ENCODE peak calls at places on chromosomes 13 and 19, in four cellular contexts. P is foreskin fibroblast, A is suprapubic skin, E is lower leg skin. M is an unnamed sample.

GRCh38 chr19:17090501-17091074 is 15.0 kb downstream of the MYO9B start:
- DNase-seq in P (no peak), A (no peak), E (peak), M (no peak)

GRCh38 chr19:34259367-34259865 is 5.1 kb downstream of the GARRE1 start:
- DNase-seq in P (no peak), A (no peak), E (no peak), M (peak)

GRCh38 chr19:480016-480855 is 16.1 kb upstream of the MADCAM1 start:
- DNase-seq in P (peak), A (no peak), E (peak), M (peak)

GRCh38 chr13:19153782-19154450 is 27.7 kb downstream of the TUBA3C start:
- DNase-seq in P (no peak), A (no peak), E (no peak), M (no peak)

GRCh38 chr19:14006085-14006765 is at the start of gene RFX1:
- DNase-seq in P (peak), A (peak), E (peak), M (peak)

GRCh38 chr13:111657013-111657412 is 336.6 kb downstream of the TEX29 start:
- DNase-seq in P (no peak), A (no peak), E (peak), M (no peak)

GRCh38 chr19:36489920-36490415 is 607 bp upstream of the ZNF566 start:
- DNase-seq in P (peak), A (peak), E (peak), M (no peak)

GRCh38 chr19:58386166-58386575 is 898 bp upstream of the RPS5 start:
- DNase-seq in P (no peak), A (no peak), E (peak), M (no peak)

GRCh38 chr13:57595775-57596174 is 35.8 kb upstream of the PCDH17 start:
- DNase-seq in P (no peak), A (no peak), E (no peak), M (no peak)

GRCh38 chr13:113145911-113146598 is 12.4 kb upstream of the PROZ start:
- DNase-seq in P (no peak), A (no peak), E (peak), M (no peak)

GRCh38 chr13:51848674-51849073 is 3.7 kb upstream of the TMEM272 start:
- DNase-seq in P (peak), A (no peak), E (no peak), M (peak)

GRCh38 chr13:112756967-112757758 is 67.3 kb downstream of the ATP11A start:
- DNase-seq in P (no peak), A (no peak), E (no peak), M (peak)

GRCh38 chr13:46142692-46143238 is 37.9 kb upstream of the CPB2 start:
- DNase-seq in P (no peak), A (no peak), E (no peak), M (no peak)

GRCh38 chr13:72745260-72745659 is 17.5 kb downstream of the BORA start:
- DNase-seq in P (no peak), A (no peak), E (no peak), M (peak)

GRCh38 chr13:32316476-32316875 is 1.2 kb downstream of the BRCA2 start:
- DNase-seq in P (no peak), A (no peak), E (no peak), M (no peak)

GRCh38 chr13:23979361-23980159 is 82.3 kb upstream of the C1QTNF9B start:
- DNase-seq in P (peak), A (peak), E (peak), M (peak)

GRCh38 chr19:48770223-48770622 is 14.9 kb downstream of the FGF21 start:
- DNase-seq in P (no peak), A (no peak), E (no peak), M (no peak)

GRCh38 chr19:38172001-38172400 is 52.0 kb downstream of the DPF1 start:
- DNase-seq in P (no peak), A (no peak), E (no peak), M (no peak)

GRCh38 chr19:34834513-34834912 is 61.5 kb upstream of the ZNF599 start:
- DNase-seq in P (no peak), A (no peak), E (no peak), M (no peak)

GRCh38 chr13:72849571-72849970 is 67.6 kb downstream of the PIBF1 start:
- DNase-seq in P (peak), A (no peak), E (no peak), M (peak)

GRCh38 chr19:15237759-15238638 is 5.8 kb upstream of the EPHX3 start:
- DNase-seq in P (no peak), A (no peak), E (no peak), M (no peak)

GRCh38 chr13:50512602-50513527 is 330.6 kb downstream of the DLEU7 start:
- DNase-seq in P (peak), A (peak), E (peak), M (peak)

GRCh38 chr19:53980553-53981407 is 10.7 kb upstream of the CACNG6 start:
- DNase-seq in P (no peak), A (no peak), E (no peak), M (peak)

GRCh38 chr13:100363874-100364273 is 224.7 kb downstream of the GGACT start:
- DNase-seq in P (peak), A (no peak), E (no peak), M (peak)

GRCh38 chr19:50779504-50780457 is 9.5 kb downstream of the GPR32 start:
- DNase-seq in P (no peak), A (no peak), E (no peak), M (no peak)

GRCh38 chr19:7562646-7563393 is 27.3 kb downstream of the PNPLA6 start:
- DNase-seq in P (no peak), A (no peak), E (no peak), M (no peak)

GRCh38 chr19:38004100-38004504 is 97.1 kb downstream of the SIPA1L3 start:
- DNase-seq in P (no peak), A (no peak), E (no peak), M (peak)

GRCh38 chr13:28819748-28820098 is 416 bp upstream of the MTUS2 start:
- DNase-seq in P (peak), A (no peak), E (no peak), M (no peak)

GRCh38 chr19:10888421-10888866 is 17.1 kb downstream of the CARM1 start:
- DNase-seq in P (no peak), A (no peak), E (no peak), M (no peak)

GRCh38 chr13:70736622-70737317 is 628.5 kb upstream of the KLHL1 start:
- DNase-seq in P (no peak), A (no peak), E (no peak), M (no peak)

GRCh38 chr13:21009036-21009435 is 52.4 kb downstream of the LATS2 start:
- DNase-seq in P (no peak), A (no peak), E (peak), M (no peak)

GRCh38 chr19:13637664-13638063 is 126.7 kb upstream of the MRI1 start:
- DNase-seq in P (peak), A (no peak), E (no peak), M (no peak)

GRCh38 chr13:50740052-50740741 is 103.3 kb downstream of the DLEU7 start:
- DNase-seq in P (peak), A (no peak), E (no peak), M (peak)

GRCh38 chr19:3471954-3472655 is 8.2 kb downstream of the SMIM24 start:
- DNase-seq in P (no peak), A (no peak), E (no peak), M (no peak)

GRCh38 chr13:30880756-30881155 is 25.3 kb upstream of the MEDAG start:
- DNase-seq in P (peak), A (no peak), E (peak), M (peak)

GRCh38 chr19:1615156-1615765 is 10.0 kb upstream of the UQCR11 start:
- DNase-seq in P (no peak), A (no peak), E (no peak), M (no peak)

GRCh38 chr13:33758113-33758512 is 59.8 kb upstream of the RFC3 start:
- DNase-seq in P (no peak), A (no peak), E (no peak), M (no peak)

GRCh38 chr13:63773476-63773875 is 2357.8 kb upstream of the PCDH20 start:
- DNase-seq in P (no peak), A (no peak), E (no peak), M (no peak)

GRCh38 chr13:42039946-42040729 is 8.3 kb upstream of the DGKH start:
- DNase-seq in P (peak), A (peak), E (peak), M (peak)

GRCh38 chr13:42039457-42039945 is 8.9 kb upstream of the DGKH start:
- DNase-seq in P (no peak), A (no peak), E (no peak), M (no peak)

GRCh38 chr13:42036711-42037110 is 11.7 kb upstream of the DGKH start:
- DNase-seq in P (no peak), A (no peak), E (no peak), M (no peak)

GRCh38 chr13:42040730-42041016 is 7.8 kb upstream of the DGKH start:
- DNase-seq in P (no peak), A (no peak), E (no peak), M (no peak)

DNA sequence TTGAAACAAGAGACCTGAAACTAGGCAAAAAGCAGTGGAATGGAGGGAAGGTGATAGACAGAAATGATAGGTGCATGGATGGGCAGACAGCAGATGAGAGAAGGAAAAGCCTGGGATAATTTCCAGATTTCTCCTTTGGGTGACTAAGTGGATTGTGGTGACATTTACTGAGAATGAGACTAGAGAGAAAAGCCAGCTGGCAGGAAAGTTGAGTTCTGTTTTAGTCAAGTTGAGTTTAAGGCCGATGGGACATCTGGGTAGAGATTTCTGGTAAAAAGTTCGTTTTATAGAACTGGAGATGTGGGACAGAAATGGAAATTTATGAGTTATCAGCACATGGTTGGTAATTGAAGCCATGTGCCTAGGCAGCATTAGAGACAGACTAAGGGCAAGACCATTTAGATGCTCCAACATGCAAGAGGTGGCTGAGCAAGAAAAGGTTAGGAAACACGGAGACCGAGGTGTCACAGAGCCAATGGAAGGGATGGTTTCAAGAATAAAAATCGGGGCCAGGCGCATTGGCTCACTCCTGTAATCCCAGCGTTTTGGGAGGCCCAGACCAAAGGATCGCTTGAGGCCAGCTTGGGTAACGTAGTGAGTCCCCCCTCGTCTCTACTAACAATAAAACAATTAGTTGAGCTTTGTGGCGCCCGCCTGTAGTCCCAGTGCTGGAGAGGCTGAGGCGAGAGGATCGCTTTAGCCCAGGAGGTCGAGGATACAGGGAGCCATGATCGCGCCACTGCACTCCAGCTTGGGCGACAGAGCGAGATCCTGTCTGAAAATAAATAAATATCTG is 9.6 kb upstream of the DGKH start:
- DNase-seq in P (no peak), A (no peak), E (no peak), M (no peak)
- H3K4me3 ChIP-seq in P (peak), A (peak), E (no peak), M (no peak)

DNA sequence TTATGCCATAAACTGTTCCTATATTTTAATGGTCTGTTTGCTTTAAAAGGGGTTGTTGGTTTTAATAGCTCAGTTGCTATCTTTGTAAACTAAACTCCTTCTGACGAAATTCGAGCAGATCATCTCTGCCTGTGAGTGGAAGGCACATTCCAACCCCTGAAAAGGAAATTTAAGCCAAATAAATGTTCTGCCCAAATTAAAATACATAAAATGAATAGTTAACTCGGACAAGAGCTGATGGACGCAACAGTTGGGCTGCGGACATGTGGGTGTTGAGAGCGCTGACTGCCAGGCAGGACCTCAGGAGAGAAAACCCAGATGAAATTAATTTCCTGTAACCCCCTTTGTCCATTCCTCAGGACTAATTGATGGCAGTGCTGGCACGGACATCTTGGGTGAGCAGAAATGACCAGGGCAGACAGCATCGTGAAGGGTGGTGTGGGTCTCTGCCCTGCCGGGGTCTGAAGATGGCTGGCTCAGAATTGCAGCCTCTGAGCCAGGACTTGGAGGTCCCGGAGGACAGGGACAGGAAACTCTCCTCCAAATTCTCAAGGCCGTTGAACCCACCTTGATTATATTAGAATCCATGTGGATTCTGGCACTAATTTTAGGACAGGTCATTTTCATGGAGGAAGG is 86.4 kb downstream of the TSHZ3 start:
- DNase-seq in P (no peak), A (no peak), E (peak), M (no peak)
- TF ChIP-seq CTCF in P (no peak), A (no peak), E (no peak), M (no peak)

DNA sequence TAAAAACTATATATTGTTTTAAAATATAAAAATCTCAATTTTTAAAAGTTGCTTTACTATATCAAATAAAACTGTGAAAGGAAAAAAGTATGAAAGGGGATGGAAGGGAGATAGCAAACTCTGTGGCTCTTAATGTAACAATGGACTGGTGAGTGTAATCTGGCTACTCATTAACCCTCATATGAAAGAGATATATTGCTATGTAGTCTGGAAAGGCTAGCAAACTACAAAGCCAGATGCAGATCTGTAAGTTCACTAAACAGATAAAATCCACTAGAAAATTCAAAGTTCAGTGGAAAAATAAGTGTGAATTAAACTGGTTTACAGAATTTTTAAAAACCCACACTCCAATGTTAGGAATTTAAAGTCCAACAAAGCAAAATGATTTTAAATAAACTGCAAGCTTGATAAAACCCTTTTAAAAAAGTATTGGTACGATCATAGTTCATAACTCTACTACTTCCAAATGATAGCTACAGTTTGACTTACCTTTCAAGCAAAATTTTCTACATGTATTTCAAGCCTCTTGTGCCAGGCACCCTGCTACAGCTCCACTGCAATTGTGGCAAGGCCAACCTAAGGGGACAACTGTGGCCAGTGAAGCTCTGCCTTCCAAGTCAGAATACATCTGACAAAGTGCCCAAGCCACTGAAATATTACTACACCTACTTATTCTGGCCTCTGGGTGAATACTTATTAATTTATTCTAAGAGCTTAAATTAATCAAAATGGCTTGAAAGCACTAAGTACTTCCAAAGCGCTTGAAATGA is 647 bp upstream of the ELF1 start:
- DNase-seq in P (no peak), A (no peak), E (no peak), M (no peak)
- H3K4me3 ChIP-seq in P (no peak), A (peak), E (no peak), M (no peak)

GRCh38 chr13:40445557-40445990 is 220.9 kb downstream of the FOXO1 start:
- DNase-seq in P (no peak), A (no peak), E (no peak), M (peak)

GRCh38 chr13:40446365-40446764 is 220.1 kb downstream of the FOXO1 start:
- DNase-seq in P (no peak), A (no peak), E (no peak), M (peak)

GRCh38 chr13:40442191-40442590 is 224.2 kb downstream of the FOXO1 start:
- DNase-seq in P (no peak), A (no peak), E (no peak), M (no peak)

GRCh38 chr13:40442826-40443225 is 223.6 kb downstream of the FOXO1 start:
- DNase-seq in P (no peak), A (no peak), E (no peak), M (no peak)

GRCh38 chr13:40444241-40444640 is 222.2 kb downstream of the FOXO1 start:
- DNase-seq in P (no peak), A (no peak), E (no peak), M (no peak)
- TF ChIP-seq CTCF in P (no peak), A (no peak), E (no peak), M (no peak)

GRCh38 chr13:95122063-95122462 is 179.2 kb downstream of the ABCC4 start:
- DNase-seq in P (no peak), A (no peak), E (no peak), M (no peak)

GRCh38 chr13:95128045-95128643 is 173.1 kb downstream of the ABCC4 start:
- DNase-seq in P (no peak), A (no peak), E (no peak), M (peak)

GRCh38 chr13:95121516-95121915 is 179.7 kb downstream of the ABCC4 start:
- DNase-seq in P (no peak), A (no peak), E (no peak), M (no peak)

GRCh38 chr13:95123726-95124125 is 177.5 kb downstream of the ABCC4 start:
- DNase-seq in P (no peak), A (no peak), E (no peak), M (no peak)

GRCh38 chr13:95124959-95125358 is 176.3 kb downstream of the ABCC4 start:
- DNase-seq in P (no peak), A (no peak), E (no peak), M (no peak)
- H3K4me3 ChIP-seq in P (no peak), A (no peak), E (no peak), M (no peak)

DNA sequence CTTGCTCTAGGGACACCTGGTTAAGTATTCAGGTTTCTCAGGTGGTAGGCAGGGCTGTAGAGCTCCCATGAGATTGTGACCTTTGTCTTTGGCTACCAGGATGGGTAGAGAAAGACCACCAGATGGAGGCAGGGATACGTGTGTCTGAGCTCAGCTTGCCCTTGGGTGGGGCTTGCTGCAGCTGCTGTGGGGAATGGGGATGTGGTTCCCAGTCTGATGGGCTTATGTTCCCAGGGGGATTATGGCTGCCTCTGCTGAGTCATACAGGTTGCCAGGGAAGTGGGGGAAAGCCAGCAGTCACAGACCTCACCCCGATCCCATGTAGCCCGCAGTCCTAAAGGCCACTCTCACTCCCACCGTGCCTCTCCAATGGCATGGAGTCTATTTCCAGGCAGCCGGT is 659.9 kb upstream of the KLF12 start:
- DNase-seq in P (no peak), A (no peak), E (no peak), M (no peak)
- TF ChIP-seq CTCF in P (no peak), A (no peak), E (no peak), M (no peak)

GRCh38 chr19:55252760-55253159 is 6.1 kb downstream of the PPP6R1 start:
- DNase-seq in P (no peak), A (no peak), E (no peak), M (no peak)

GRCh38 chr19:55253842-55254624 is 4.8 kb downstream of the PPP6R1 start:
- DNase-seq in P (no peak), A (peak), E (no peak), M (no peak)

GRCh38 chr19:55255618-55256423 is 3.0 kb downstream of the PPP6R1 start:
- DNase-seq in P (no peak), A (peak), E (no peak), M (no peak)

GRCh38 chr19:55253264-55253663 is 5.6 kb downstream of the PPP6R1 start:
- DNase-seq in P (no peak), A (no peak), E (no peak), M (no peak)

GRCh38 chr19:55254625-55254977 is 4.2 kb downstream of the PPP6R1 start:
- DNase-seq in P (no peak), A (no peak), E (no peak), M (no peak)
- H3K4me3 ChIP-seq in P (no peak), A (peak), E (no peak), M (no peak)